ENCODE peak calls at places on chromosome 16, in seven cellular contexts. H is CD8-positive, alpha-beta T cell; J is Caco-2; Z is upper lobe of right lung; N is adrenal gland; V is pancreas; W is K562. A is an unnamed sample.

GRCh38 chr16:22369221-22369811 is 5.1 kb downstream of the CDR2 start:
- DNase-seq in H (no peak), J (no peak), Z (no peak), N (no peak), V (no peak), W (no peak), A (no peak)

GRCh38 chr16:11370084-11370931 is 25.0 kb downstream of the RMI2 start:
- DNase-seq in H (no peak), J (no peak), Z (peak; percentile 68), N (peak; percentile 66), V (no peak), W (no peak), A (no peak)

GRCh38 chr16:68382296-68382718 is 66.0 kb downstream of the SMPD3 start:
- DNase-seq in H (no peak), J (no peak), Z (no peak), N (no peak), V (peak; percentile 36), W (peak; percentile 54), A (no peak)

GRCh38 chr16:14549789-14550153 is 80.3 kb downstream of the PARN start:
- DNase-seq in H (no peak), J (no peak), Z (no peak), N (no peak), V (no peak), W (no peak), A (no peak)

GRCh38 chr16:67910162-67910561 is 17.1 kb downstream of the PSKH1 start:
- DNase-seq in H (no peak), J (no peak), Z (no peak), N (no peak), V (no peak), W (no peak), A (no peak)

GRCh38 chr16:490768-491167 is 36.7 kb upstream of the CAPN15 start:
- DNase-seq in H (no peak), J (no peak), Z (no peak), N (no peak), V (no peak), W (no peak), A (no peak)

GRCh38 chr16:84190731-84191388 is at the start of gene ADAD2:
- DNase-seq in H (no peak), J (peak; percentile 65), Z (no peak), N (no peak), V (no peak), W (peak; percentile 87), A (no peak)

GRCh38 chr16:35185366-35186044 is 1726.1 kb downstream of the TP53TG3F start:
- DNase-seq in H (no peak), J (no peak), Z (no peak), N (no peak), V (peak; percentile 36), W (no peak), A (no peak)

GRCh38 chr16:80259289-80259805 is 281.4 kb upstream of the DYNLRB2 start:
- DNase-seq in H (no peak), J (no peak), Z (no peak), N (no peak), V (no peak), W (no peak), A (peak; percentile 33)

DNA sequence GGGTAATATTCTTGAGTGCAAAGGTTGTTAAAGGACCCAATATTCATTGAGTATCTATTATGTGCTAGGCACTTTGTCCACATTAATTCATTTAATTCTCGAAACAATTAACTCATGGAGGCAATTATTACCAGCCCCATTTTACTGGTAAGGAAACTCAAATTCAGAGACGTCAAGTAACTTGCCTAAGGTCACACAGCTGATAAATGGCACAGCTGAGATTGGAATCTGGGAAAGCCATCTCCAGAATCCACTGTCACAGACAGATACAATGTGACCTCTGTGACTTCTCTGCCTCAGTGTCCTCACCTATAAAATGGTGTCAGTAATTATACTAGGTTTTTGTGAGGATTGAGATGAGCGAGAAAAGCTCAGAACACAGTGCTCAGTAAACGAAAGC is 320.8 kb upstream of the ZFHX3 start:
- DNase-seq in H (no peak), J (no peak), Z (no peak), N (no peak), V (no peak), W (no peak), A (no peak)
- TF ChIP-seq CTCF in H (no peak), J (no peak), Z (no peak), N (no peak), V (no peak), W (no peak), A (no peak)

GRCh38 chr16:57203451-57203850 is 17.3 kb downstream of the RSPRY1 start:
- DNase-seq in H (no peak), J (no peak), Z (no peak), N (no peak), V (no peak), W (no peak), A (no peak)

GRCh38 chr16:57213462-57213861 is 27.3 kb downstream of the RSPRY1 start:
- DNase-seq in H (no peak), J (no peak), Z (no peak), N (no peak), V (no peak), W (no peak), A (no peak)

GRCh38 chr16:57209780-57210179 is 23.7 kb downstream of the RSPRY1 start:
- DNase-seq in H (no peak), J (no peak), Z (no peak), N (no peak), V (no peak), W (no peak), A (no peak)

GRCh38 chr16:57204675-57205074 is 18.5 kb downstream of the RSPRY1 start:
- DNase-seq in H (no peak), J (no peak), Z (no peak), N (no peak), V (no peak), W (peak; percentile 32), A (peak; percentile 25)

GRCh38 chr16:57208926-57209325 is 22.8 kb downstream of the RSPRY1 start:
- DNase-seq in H (no peak), J (no peak), Z (no peak), N (no peak), V (no peak), W (no peak), A (no peak)
- H3K36me3 ChIP-seq in H (peaks cover 32% of the 10 kb centered on the region), J (peaks cover 1% of the 10 kb centered on the region), Z (peaks cover 94% of the 10 kb centered on the region), N (peaks cover 66% of the 10 kb centered on the region), V (no peaks in the 10 kb centered on the region), W (peaks cover 70% of the 10 kb centered on the region), A (peaks cover 3% of the 10 kb centered on the region)

GRCh38 chr16:85607796-85608514 is 5.2 kb upstream of the GSE1 start:
- DNase-seq in H (no peak), J (no peak), Z (no peak), N (no peak), V (peak; percentile 76), W (no peak), A (no peak)

GRCh38 chr16:85609539-85609938 is 3.6 kb upstream of the GSE1 start:
- DNase-seq in H (no peak), J (no peak), Z (no peak), N (no peak), V (no peak), W (no peak), A (no peak)

GRCh38 chr16:85608515-85608885 is 4.6 kb upstream of the GSE1 start:
- DNase-seq in H (no peak), J (peak; percentile 67), Z (no peak), N (no peak), V (peak; percentile 76), W (no peak), A (no peak)

GRCh38 chr16:85610059-85610445 is 3.1 kb upstream of the GSE1 start:
- DNase-seq in H (no peak), J (no peak), Z (no peak), N (no peak), V (peak; percentile 82), W (no peak), A (no peak)

DNA sequence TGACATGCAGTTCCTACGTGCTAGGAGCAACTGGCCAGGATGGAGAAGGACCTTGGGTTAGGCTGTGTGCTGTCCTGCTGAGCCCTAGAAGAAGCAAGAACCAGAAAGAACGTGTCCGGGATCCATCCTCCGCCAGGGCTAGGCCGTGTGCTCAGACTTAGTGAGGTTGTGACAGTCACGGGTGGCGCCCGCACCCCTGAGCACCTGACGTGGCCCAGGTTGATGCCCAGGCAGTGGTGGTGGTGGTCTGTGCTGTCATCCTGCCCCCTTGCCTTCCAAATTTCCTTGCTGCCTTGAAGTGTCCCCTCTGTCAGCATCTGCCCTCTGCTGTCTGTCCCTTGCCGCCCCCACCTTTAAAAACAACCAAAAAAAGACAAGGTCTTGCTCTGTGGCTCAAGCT is 4.2 kb upstream of the GSE1 start:
- DNase-seq in H (no peak), J (no peak), Z (no peak), N (no peak), V (no peak), W (no peak), A (no peak)
- TF ChIP-seq CTCF in H (no peak), J (no peak), Z (no peak), N (no peak), V (no peak), W (no peak), A (no peak)

GRCh38 chr16:66810391-66810790 is 9.0 kb upstream of the TERB1 start:
- DNase-seq in H (no peak), J (no peak), Z (no peak), N (no peak), V (no peak), W (no peak), A (no peak)
- H3K36me3 ChIP-seq in H (peaks cover 36% of the 10 kb centered on the region), J (peaks cover 1% of the 10 kb centered on the region), Z (peaks cover 93% of the 10 kb centered on the region), N (peaks cover 67% of the 10 kb centered on the region), V (no peaks in the 10 kb centered on the region), W (peaks cover 89% of the 10 kb centered on the region), A (peaks cover 49% of the 10 kb centered on the region)

GRCh38 chr16:87713469-87714229 is 52.1 kb downstream of the KLHDC4 start:
- DNase-seq in H (peak; percentile 49), J (no peak), Z (no peak), N (no peak), V (no peak), W (no peak), A (no peak)
- TF ChIP-seq CTCF in H (no peak), J (no peak), Z (no peak), N (no peak), V (no peak), W (no peak), A (no peak)

GRCh38 chr16:89982318-89982717 is 33.8 kb downstream of the DEF8 start:
- DNase-seq in H (no peak), J (no peak), Z (no peak), N (no peak), V (no peak), W (no peak), A (no peak)
- H3K36me3 ChIP-seq in H (peaks cover 47% of the 10 kb centered on the region), J (peaks cover 5% of the 10 kb centered on the region), Z (peaks cover 90% of the 10 kb centered on the region), N (peaks cover 87% of the 10 kb centered on the region), V (peaks cover 3% of the 10 kb centered on the region), W (peaks cover 88% of the 10 kb centered on the region), A (no peaks in the 10 kb centered on the region)

A was measured in neural progenitor cell.